ENCODE peak calls at places on chromosomes 2 and 18, in four cellular contexts. Y, O, X and A are unnamed samples.

GRCh38 chr2:144452169-144453038 is 67.5 kb downstream of the ZEB2 start:
- DNase-seq in Y (no peak), O (no peak), X (peak), A (no peak)

GRCh38 chr2:11703700-11704099 is 33.7 kb upstream of the NTSR2 start:
- DNase-seq in Y (no peak), O (no peak), X (no peak), A (no peak)

GRCh38 chr2:122001441-122001874 is 246.0 kb downstream of the TSN start:
- DNase-seq in Y (no peak), O (no peak), X (no peak), A (no peak)

GRCh38 chr18:59566507-59566906 is 130.7 kb downstream of the CCBE1 start:
- DNase-seq in Y (no peak), O (no peak), X (no peak), A (no peak)

GRCh38 chr2:28772351-28772750 is 20.7 kb downstream of the PPP1CB start:
- DNase-seq in Y (no peak), O (no peak), X (no peak), A (no peak)

GRCh38 chr2:42369551-42370229 is 8.7 kb upstream of the COX7A2L start:
- DNase-seq in Y (no peak), O (no peak), X (no peak), A (no peak)

GRCh38 chr2:109415460-109416004 is 198.2 kb downstream of the SEPTIN10 start:
- DNase-seq in Y (no peak), O (no peak), X (no peak), A (no peak)

GRCh38 chr2:61639721-61640120 is 101.6 kb upstream of the XPO1 start:
- DNase-seq in Y (no peak), O (no peak), X (no peak), A (no peak)

GRCh38 chr2:120793682-120794403 is 58.2 kb downstream of the GLI2 start:
- DNase-seq in Y (no peak), O (no peak), X (no peak), A (no peak)

GRCh38 chr2:31233216-31233615 is 736 bp upstream of the EHD3 start:
- DNase-seq in Y (no peak), O (no peak), X (no peak), A (no peak)

GRCh38 chr2:1625281-1626001 is 118.9 kb downstream of the PXDN start:
- DNase-seq in Y (no peak), O (no peak), X (no peak), A (peak)
- TF ChIP-seq REST in Y (no peak), O (no peak), X (no peak), A (no peak)

GRCh38 chr18:50093366-50093765 is 101.6 kb downstream of the MYO5B start:
- DNase-seq in Y (no peak), O (no peak), X (no peak), A (no peak)

GRCh38 chr18:50094221-50094773 is 100.7 kb downstream of the MYO5B start:
- DNase-seq in Y (no peak), O (no peak), X (no peak), A (no peak)

GRCh38 chr18:50096766-50097435 is 98.0 kb downstream of the MYO5B start:
- DNase-seq in Y (no peak), O (no peak), X (no peak), A (no peak)

GRCh38 chr18:50099725-50100414 is 95.1 kb downstream of the MYO5B start:
- DNase-seq in Y (peak), O (no peak), X (no peak), A (no peak)

DNA sequence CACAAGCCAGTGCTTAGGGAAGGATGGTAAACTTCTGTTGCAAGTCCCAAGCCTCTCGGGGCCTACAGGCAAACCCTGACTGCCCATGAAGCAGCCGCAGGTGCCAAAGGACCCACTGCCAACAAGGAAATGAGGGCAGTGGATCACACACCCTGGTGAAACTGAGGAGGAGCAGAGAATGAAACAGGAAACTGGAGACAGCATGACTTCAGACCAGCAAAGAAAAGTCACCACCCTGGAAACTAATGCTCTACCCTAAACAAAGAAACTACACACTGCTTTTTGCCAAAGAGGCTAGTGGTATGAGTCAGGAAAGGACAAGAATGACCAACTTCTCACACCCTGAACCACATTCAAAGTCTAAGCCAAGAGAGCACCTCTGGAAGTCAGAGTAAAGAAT is 97.2 kb downstream of the MYO5B start:
- DNase-seq in Y (no peak), O (peak), X (no peak), A (peak)
- TF ChIP-seq CEBPB in Y (no peak), O (no peak), X (no peak), A (no peak)

GRCh38 chr2:220946552-220946951 is 625.6 kb downstream of the EPHA4 start:
- DNase-seq in Y (no peak), O (no peak), X (no peak), A (no peak)

GRCh38 chr2:220948579-220948978 is 623.5 kb downstream of the EPHA4 start:
- DNase-seq in Y (no peak), O (no peak), X (no peak), A (no peak)

GRCh38 chr2:220949476-220949875 is 622.6 kb downstream of the EPHA4 start:
- DNase-seq in Y (no peak), O (no peak), X (no peak), A (no peak)
- TF ChIP-seq ATF3 in Y (no peak), O (no peak), X (no peak), A (no peak)

DNA sequence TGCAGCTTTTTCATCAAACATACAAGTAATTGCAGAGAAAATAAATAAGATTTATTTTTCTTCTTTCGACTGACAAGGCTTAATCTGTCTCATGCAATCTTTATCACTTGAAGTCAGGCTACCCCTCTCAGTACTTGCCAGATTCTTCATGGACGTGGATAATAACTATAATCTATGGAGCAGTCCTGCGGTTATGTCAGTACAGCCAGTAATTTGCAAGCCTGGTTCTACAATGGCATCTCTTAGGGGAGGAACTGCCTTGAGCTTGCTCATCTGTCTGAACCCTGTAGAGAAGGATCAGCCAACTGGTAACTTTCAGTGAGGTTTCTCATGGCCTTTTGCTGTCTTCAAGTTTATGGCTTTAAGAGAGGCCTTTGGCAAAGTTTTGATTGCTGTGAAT is 35.5 kb upstream of the LRRTM1 start:
- DNase-seq in Y (no peak), O (no peak), X (no peak), A (no peak)
- TF ChIP-seq REST in Y (no peak), O (no peak), X (no peak), A (no peak)